ENCODE peak calls at places on chromosomes 5 and 9, in seven cellular contexts. S is HCT116, L is K562, D is NT2/D1, X is HepG2, A is SK-N-SH, V is GM12878. C is an unnamed sample.

GRCh38 chr9:116094846-116095245 is 58.7 kb upstream of the PAPPA start:
- DNase-seq in S (no peak), L (no peak), D (no peak), X (no peak), A (no peak), V (no peak), C (no peak)

GRCh38 chr5:3852154-3852930 is 256.7 kb downstream of the IRX1 start:
- DNase-seq in S (no peak), L (peak), D (no peak), X (no peak), A (no peak), V (no peak), C (no peak)

GRCh38 chr9:120918931-120919638 is 7.5 kb downstream of the TRAF1 start:
- DNase-seq in S (no peak), L (no peak), D (no peak), X (no peak), A (no peak), V (no peak), C (no peak)

GRCh38 chr5:132496631-132497487 is 6.3 kb upstream of the IRF1 start:
- DNase-seq in S (no peak), L (peak), D (no peak), X (peak), A (peak), V (no peak), C (no peak)

GRCh38 chr5:1380011-1380817 is 35.3 kb upstream of the CLPTM1L start:
- DNase-seq in S (no peak), L (peak), D (no peak), X (peak), A (peak), V (no peak), C (peak)

GRCh38 chr5:134577796-134578577 is 52.5 kb downstream of the JADE2 start:
- DNase-seq in S (peak), L (peak), D (peak), X (peak), A (peak), V (no peak), C (peak)

GRCh38 chr5:23314827-23315226 is 192.6 kb upstream of the PRDM9 start:
- DNase-seq in S (no peak), L (no peak), D (no peak), X (no peak), A (no peak), V (no peak), C (no peak)

GRCh38 chr9:21027295-21027694 is 4.1 kb downstream of the HACD4 start:
- DNase-seq in S (no peak), L (no peak), D (no peak), X (no peak), A (no peak), V (no peak), C (no peak)

GRCh38 chr9:86500667-86501435 is 146.6 kb upstream of the TUT7 start:
- DNase-seq in S (no peak), L (no peak), D (no peak), X (no peak), A (no peak), V (no peak), C (no peak)

GRCh38 chr5:38555354-38556114 is 912 bp downstream of the LIFR start:
- DNase-seq in S (no peak), L (no peak), D (no peak), X (no peak), A (no peak), V (no peak), C (no peak)

GRCh38 chr9:35533398-35533797 is 43.5 kb downstream of the RUSC2 start:
- DNase-seq in S (no peak), L (no peak), D (no peak), X (no peak), A (no peak), V (no peak), C (no peak)

GRCh38 chr9:106450549-106450948 is 412.4 kb upstream of the ZNF462 start:
- DNase-seq in S (no peak), L (no peak), D (no peak), X (no peak), A (no peak), V (no peak), C (no peak)

GRCh38 chr9:89684912-89685636 is 80.3 kb downstream of the GADD45G start:
- DNase-seq in S (no peak), L (no peak), D (no peak), X (no peak), A (no peak), V (no peak), C (no peak)

GRCh38 chr5:127536687-127537086 is 19.2 kb downstream of the PRRC1 start:
- DNase-seq in S (no peak), L (no peak), D (no peak), X (no peak), A (peak), V (no peak), C (no peak)

GRCh38 chr9:37617837-37618236 is 25.4 kb upstream of the TOMM5 start:
- DNase-seq in S (no peak), L (no peak), D (peak), X (no peak), A (no peak), V (no peak), C (no peak)

GRCh38 chr9:93908591-93909241 is 46.4 kb downstream of the BARX1 start:
- DNase-seq in S (no peak), L (peak), D (no peak), X (no peak), A (peak), V (no peak), C (no peak)
- TF ChIP-seq YY1 in S (no peak), L (no peak), D (no peak), X (no peak), A (no peak), V (no peak), C (no peak)

GRCh38 chr9:72363226-72363625 is 1.8 kb downstream of the ZFAND5 start:
- DNase-seq in S (no peak), L (no peak), D (no peak), X (no peak), A (no peak), V (no peak), C (no peak)
- TF ChIP-seq YY1 in S (no peak), L (no peak), D (no peak), X (no peak), A (no peak), V (no peak), C (no peak)

GRCh38 chr9:134442486-134443168 is 116.4 kb downstream of the RXRA start:
- DNase-seq in S (no peak), L (no peak), D (no peak), X (no peak), A (peak), V (no peak), C (no peak)
- TF ChIP-seq YY1 in S (no peak), L (no peak), D (no peak), X (no peak), A (no peak), V (no peak), C (no peak)

GRCh38 chr9:22134390-22134789 is 125.3 kb upstream of the CDKN2B start:
- DNase-seq in S (no peak), L (no peak), D (no peak), X (no peak), A (no peak), V (no peak), C (no peak)

GRCh38 chr9:22139261-22139660 is 130.2 kb upstream of the CDKN2B start:
- DNase-seq in S (no peak), L (no peak), D (no peak), X (no peak), A (no peak), V (no peak), C (no peak)

GRCh38 chr9:22131817-22132216 is 122.7 kb upstream of the CDKN2B start:
- DNase-seq in S (no peak), L (no peak), D (no peak), X (no peak), A (no peak), V (no peak), C (no peak)

GRCh38 chr9:22141906-22142305 is 132.8 kb upstream of the CDKN2B start:
- DNase-seq in S (no peak), L (no peak), D (no peak), X (peak), A (no peak), V (no peak), C (no peak)

DNA sequence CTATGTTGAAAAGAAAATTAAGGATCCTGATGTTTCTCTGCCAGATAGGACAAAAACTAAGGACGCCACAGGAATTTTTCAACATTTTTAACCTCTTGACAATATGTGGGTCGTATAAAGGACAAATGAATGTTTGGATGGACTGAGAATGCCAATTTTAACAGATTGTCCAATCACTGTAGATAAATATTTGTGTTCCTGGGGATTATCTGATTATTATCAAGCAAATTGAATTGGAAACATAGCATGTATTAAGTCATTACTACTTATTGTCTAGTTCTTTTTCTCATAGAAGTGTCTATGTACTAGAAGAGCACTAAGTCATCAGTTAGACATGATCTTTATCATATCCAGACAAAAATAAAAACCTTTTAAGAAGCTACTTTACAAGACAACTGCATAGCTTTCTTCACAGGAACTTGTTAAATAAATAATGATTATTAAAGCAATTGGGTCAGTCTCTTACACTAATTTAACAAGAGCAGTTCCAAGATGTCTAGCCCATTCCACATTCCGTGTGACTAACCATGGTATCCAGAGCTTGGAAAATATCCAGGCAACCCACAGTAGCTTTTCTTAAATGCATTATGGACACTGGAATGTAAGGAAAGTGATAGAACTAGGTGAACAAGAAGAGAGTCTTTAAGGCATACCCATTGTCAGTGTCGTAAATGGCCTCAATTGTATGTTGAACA is 127.5 kb upstream of the CDKN2B start:
- DNase-seq in S (no peak), L (no peak), D (no peak), X (no peak), A (no peak), V (no peak), C (no peak)
- TF ChIP-seq YY1 in S (no peak), L (no peak), D (no peak), X (no peak), A (no peak), V (no peak), C (no peak)

DNA sequence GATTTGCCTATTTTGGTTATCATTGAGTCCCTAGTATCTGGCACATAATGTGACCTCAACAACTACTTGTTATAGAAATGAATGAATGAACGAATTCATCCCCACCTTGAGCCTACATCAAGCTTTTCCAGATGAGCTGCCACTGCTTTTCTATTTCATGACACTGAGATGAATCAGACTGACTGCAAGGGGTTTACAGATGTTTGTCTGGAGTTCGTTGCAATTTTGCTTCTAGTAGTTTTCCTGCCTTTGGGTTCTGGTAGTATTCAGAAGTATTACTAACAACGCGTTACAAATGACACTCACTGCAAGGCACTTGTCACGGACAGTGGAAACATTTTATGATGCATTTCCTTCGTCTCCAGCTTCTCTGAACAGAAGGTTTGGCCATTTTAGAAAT is 222.3 kb downstream of the CD180 start:
- DNase-seq in S (no peak), L (no peak), D (no peak), X (no peak), A (no peak), V (no peak), C (no peak)
- TF ChIP-seq YY1 in S (no peak), L (no peak), D (no peak), X (no peak), A (no peak), V (no peak), C (no peak)

C was measured in H1.